ENCODE peak calls at places on chromosome 12, in five cellular contexts. Y is PC-9, A is GM23248, S is GM23338, V is HepG2. Z is an unnamed sample.

GRCh38 chr12:57904848-57905811 is 36.2 kb upstream of the ATP23 start:
- DNase-seq in S (peak), V (peak), A (peak), Y (peak), Z (peak)

GRCh38 chr12:71449373-71450070 is 9.9 kb downstream of the LGR5 start:
- DNase-seq in A (no peak), V (no peak), S (no peak), Y (no peak), Z (no peak)

GRCh38 chr12:104213952-104214351 is 1.6 kb upstream of the TXNRD1 start:
- DNase-seq in A (peak), V (no peak), S (no peak), Y (no peak), Z (no peak)

GRCh38 chr12:124621296-124621660 is 53.9 kb upstream of the NCOR2 start:
- DNase-seq in V (no peak), A (peak), S (peak), Y (no peak), Z (no peak)

GRCh38 chr12:14997998-14998397 is 25.2 kb downstream of the PDE6H start:
- DNase-seq in Y (no peak), A (no peak), V (no peak), S (no peak), Z (no peak)

GRCh38 chr12:119631930-119632678 is 35.8 kb upstream of the PRKAB1 start:
- DNase-seq in V (peak), S (no peak), A (peak), Y (peak), Z (no peak)

GRCh38 chr12:41511247-41511646 is 323.1 kb downstream of the PDZRN4 start:
- DNase-seq in V (no peak), A (no peak), Y (no peak), S (no peak), Z (no peak)

GRCh38 chr12:131808744-131809371 is 19.3 kb upstream of the MMP17 start:
- DNase-seq in S (peak), A (peak), Y (no peak), V (no peak), Z (no peak)

GRCh38 chr12:58028294-58028693 is 86.9 kb downstream of the ATP23 start:
- DNase-seq in A (no peak), V (no peak), S (no peak), Y (no peak), Z (no peak)

GRCh38 chr12:24738436-24738835 is 210.5 kb downstream of the BCAT1 start:
- DNase-seq in V (no peak), Y (no peak), A (no peak), S (no peak), Z (no peak)

GRCh38 chr12:112283541-112283940 is 98.7 kb downstream of the HECTD4 start:
- DNase-seq in Y (no peak), S (no peak), V (no peak), A (no peak), Z (no peak)

GRCh38 chr12:31756977-31757420 is 28.2 kb upstream of the AMN1 start:
- DNase-seq in A (peak), Y (peak), S (no peak), V (peak), Z (no peak)

GRCh38 chr12:9327307-9327706 is 119.1 kb upstream of the PZP start:
- DNase-seq in A (no peak), V (no peak), Y (no peak), S (no peak), Z (no peak)

GRCh38 chr12:112450725-112451124 is 32.0 kb downstream of the PTPN11 start:
- DNase-seq in Y (no peak), V (no peak), A (no peak), S (no peak), Z (no peak)

GRCh38 chr12:100399095-100399494 is 42.2 kb downstream of the SLC17A8 start:
- DNase-seq in S (no peak), V (no peak), A (no peak), Y (no peak), Z (no peak)

GRCh38 chr12:62191747-62192485 is 68.3 kb upstream of the USP15 start:
- DNase-seq in V (no peak), S (peak), A (peak), Y (no peak), Z (peak)

GRCh38 chr12:122852336-122853275 is 17.3 kb downstream of the HIP1R start:
- DNase-seq in S (no peak), Y (no peak), A (peak), V (no peak), Z (no peak)

GRCh38 chr12:68423175-68423574 is 91.0 kb upstream of the MDM1 start:
- DNase-seq in V (no peak), Y (no peak), S (no peak), A (no peak), Z (no peak)

DNA sequence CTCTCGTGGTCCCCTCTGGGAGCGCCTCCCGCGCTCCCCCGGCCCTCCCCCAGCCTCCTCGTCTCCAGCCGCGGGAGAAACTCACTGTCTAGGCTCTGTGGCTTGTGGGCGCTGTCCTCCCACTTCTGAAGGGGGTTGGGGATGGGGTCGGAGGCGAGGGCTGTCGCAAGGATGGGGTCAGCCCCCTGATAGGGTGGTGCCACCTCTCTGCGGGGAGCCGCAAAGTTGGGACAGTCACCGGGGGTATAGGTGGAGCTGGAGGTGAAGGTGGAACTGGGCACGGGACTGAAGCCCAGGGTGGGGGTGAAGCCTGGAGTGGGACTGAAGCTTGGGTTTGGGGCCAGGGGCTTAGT is 12.2 kb downstream of the TNFRSF1A start:
- DNase-seq in A (no peak), S (peak), V (no peak), Y (no peak), Z (no peak)
- H2AFZ ChIP-seq in A (no peak), S (no peak), V (no peak), Y (no peak), Z (no peak)

GRCh38 chr12:75207338-75208083 is 2.1 kb downstream of the KCNC2 start:
- DNase-seq in S (peak), A (no peak), V (no peak), Y (no peak), Z (no peak)
- TF ChIP-seq EZH2 in S (peak), A (no peak), V (no peak), Y (no peak), Z (no peak)

GRCh38 chr12:2240390-2240789 is 187.6 kb downstream of the CACNA1C start:
- DNase-seq in S (no peak), V (no peak), Y (no peak), A (no peak), Z (no peak)

GRCh38 chr12:2240984-2241383 is 188.2 kb downstream of the CACNA1C start:
- DNase-seq in Y (no peak), V (no peak), S (no peak), A (no peak), Z (no peak)

GRCh38 chr12:2242206-2242605 is 189.4 kb downstream of the CACNA1C start:
- DNase-seq in V (no peak), A (no peak), S (no peak), Y (no peak), Z (no peak)

GRCh38 chr12:2238111-2238510 is 185.3 kb downstream of the CACNA1C start:
- DNase-seq in S (no peak), Y (no peak), A (no peak), V (no peak), Z (no peak)

DNA sequence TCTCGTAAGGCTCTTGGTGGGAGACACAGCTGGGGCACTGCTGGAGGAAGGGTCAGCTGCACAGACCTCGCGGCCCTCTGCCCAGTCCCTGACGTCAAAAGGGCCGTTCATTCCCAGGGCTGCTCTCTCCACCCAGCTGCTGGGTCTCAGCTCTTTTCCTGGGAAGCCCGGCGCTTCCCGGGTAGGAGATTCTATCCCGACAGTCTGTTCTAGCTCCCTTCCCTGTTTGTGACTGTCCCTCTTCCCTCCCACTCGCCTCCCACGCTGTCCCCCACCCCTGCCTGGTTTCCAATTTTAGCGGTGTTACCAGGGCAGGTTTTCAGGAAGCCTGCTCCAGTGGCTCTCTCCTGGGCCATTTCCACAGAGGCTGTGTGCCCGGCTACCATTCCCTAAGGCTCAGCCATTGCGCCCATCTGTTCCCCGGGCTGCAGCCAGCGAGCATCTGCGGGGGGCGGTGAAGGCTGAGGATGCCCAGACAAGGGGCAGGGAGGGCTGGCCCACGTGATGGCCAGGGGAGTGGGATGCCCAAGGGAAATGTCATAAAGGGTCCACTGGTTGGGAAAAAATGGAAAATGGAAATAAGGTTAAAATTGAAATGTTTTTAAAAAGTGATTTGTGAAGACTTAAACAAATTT is 186.7 kb downstream of the CACNA1C start:
- DNase-seq in S (no peak), A (no peak), V (no peak), Y (no peak), Z (no peak)
- H2AFZ ChIP-seq in S (no peak), A (no peak), V (no peak), Y (no peak), Z (no peak)

GRCh38 chr12:54030889-54031860 is 1.7 kb upstream of the HOXC5 start:
- DNase-seq in V (no peak), S (peak), Y (no peak), A (peak), Z (no peak)
- TF ChIP-seq EZH2 in V (no peak), S (peak), Y (no peak), A (no peak), Z (no peak)

GRCh38 chr12:6434205-6435180 is 10.3 kb upstream of the CD27 start:
- DNase-seq in Y (no peak), A (no peak), S (no peak), V (no peak), Z (no peak)
- H2AFZ ChIP-seq in Y (no peak), A (no peak), S (peak), V (no peak), Z (no peak)

GRCh38 chr12:53996188-53996885 is 3.6 kb upstream of the HOXC9 start:
- DNase-seq in Y (no peak), V (no peak), A (no peak), S (peak), Z (no peak)

GRCh38 chr12:53994268-53994690 is 5.7 kb upstream of the HOXC9 start:
- DNase-seq in A (no peak), Y (no peak), S (no peak), V (peak), Z (no peak)

GRCh38 chr12:53993397-53994267 is 6.3 kb upstream of the HOXC9 start:
- DNase-seq in S (no peak), V (no peak), A (no peak), Y (no peak), Z (no peak)

GRCh38 chr12:53995311-53996187 is 4.4 kb upstream of the HOXC9 start:
- DNase-seq in S (peak), Y (peak), V (no peak), A (peak), Z (no peak)

GRCh38 chr12:53994691-53995310 is 5.2 kb upstream of the HOXC9 start:
- DNase-seq in S (peak), V (no peak), A (no peak), Y (no peak), Z (no peak)
- TF ChIP-seq EZH2 in S (peak), V (no peak), A (peak), Y (no peak), Z (no peak)

GRCh38 chr12:95701275-95701674 is 89.3 kb downstream of the NTN4 start:
- DNase-seq in Y (peak), S (no peak), V (no peak), A (peak), Z (no peak)

GRCh38 chr12:95700316-95700785 is 90.2 kb downstream of the NTN4 start:
- DNase-seq in V (no peak), S (no peak), Y (peak), A (peak), Z (no peak)

GRCh38 chr12:95701722-95702418 is 88.7 kb downstream of the NTN4 start:
- DNase-seq in V (no peak), S (no peak), A (no peak), Y (peak), Z (no peak)

GRCh38 chr12:95695741-95696140 is 94.8 kb downstream of the NTN4 start:
- DNase-seq in V (no peak), Y (no peak), A (no peak), S (no peak), Z (no peak)

GRCh38 chr12:95699579-95699978 is 91.0 kb downstream of the NTN4 start:
- DNase-seq in S (no peak), Y (no peak), A (no peak), V (no peak), Z (no peak)
- H2AFZ ChIP-seq in S (no peak), Y (no peak), A (no peak), V (no peak), Z (no peak)

DNA sequence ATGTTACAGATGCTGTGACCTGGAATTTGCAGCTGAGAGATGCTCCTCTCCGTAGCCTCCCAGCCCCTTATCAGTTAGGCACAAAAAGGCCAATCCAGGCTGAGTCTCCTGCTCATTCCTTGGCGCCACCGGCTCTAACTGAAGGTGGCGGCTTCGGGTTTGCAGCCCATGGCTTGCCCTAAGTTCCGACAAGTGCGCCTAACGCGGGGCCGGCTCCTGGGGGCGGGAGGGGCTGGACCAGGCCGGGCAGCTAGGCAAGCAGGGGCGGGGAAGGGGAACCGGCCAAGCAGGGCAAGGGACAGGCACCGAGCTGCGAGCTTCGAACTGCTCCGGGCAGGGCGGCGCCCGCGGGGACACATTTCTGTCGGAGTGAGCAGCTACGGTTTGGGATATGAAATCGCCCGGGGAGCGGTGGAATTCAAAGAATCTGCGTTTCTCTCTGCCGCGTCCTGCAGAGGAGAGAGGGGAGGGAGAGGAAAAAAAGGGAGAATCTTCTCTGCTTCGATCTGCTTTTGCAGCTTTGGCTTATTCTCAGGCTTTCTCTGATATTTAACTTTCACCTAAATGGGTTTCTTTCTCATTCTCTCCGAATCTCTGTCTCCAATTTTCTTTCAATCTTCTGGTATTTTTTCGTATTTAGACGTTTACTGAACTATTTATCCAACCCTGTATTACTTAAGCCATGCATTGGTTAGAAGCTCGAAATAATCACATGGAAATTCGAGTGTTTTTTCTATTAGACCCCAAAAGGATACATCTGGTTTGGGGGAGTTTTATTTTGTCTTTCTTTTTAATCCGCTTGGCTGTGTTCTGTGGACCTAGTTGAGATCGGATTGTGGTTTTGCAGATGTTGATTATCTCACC is 1.6 kb upstream of the HOXC12 start:
- DNase-seq in S (peak), V (peak), A (no peak), Y (peak), Z (no peak)
- TF ChIP-seq EZH2 in S (peak), V (peak), A (peak), Y (no peak), Z (no peak)

Z was measured in DND-41.